ENCODE peak calls at places on chromosomes 5 and 9, in seven cellular contexts. S is esophagus squamous epithelium, X is upper lobe of right lung, W is HEK293T, P is GM12892, T is omental fat pad, I is hypothalamus. A is an unnamed sample.

GRCh38 chr5:154541553-154541952 is 63.5 kb upstream of the HAND1 start:
- DNase-seq in S (no peak), X (no peak), W (peak), P (no peak), T (no peak), I (no peak), A (no peak)

GRCh38 chr5:90000351-90000750 is 409.2 kb downstream of the CETN3 start:
- DNase-seq in S (no peak), X (no peak), W (no peak), P (no peak), T (no peak), I (no peak), A (no peak)

GRCh38 chr5:127683006-127683405 is 20.2 kb upstream of the CCDC192 start:
- DNase-seq in S (no peak), X (no peak), W (no peak), P (no peak), T (no peak), I (no peak), A (no peak)

GRCh38 chr9:78004478-78005229 is 27.0 kb downstream of the GNAQ start:
- DNase-seq in S (no peak), X (no peak), W (peak), P (no peak), T (no peak), I (no peak), A (no peak)

GRCh38 chr9:117034862-117035261 is 347.8 kb downstream of the TRIM32 start:
- DNase-seq in S (no peak), X (no peak), W (peak), P (no peak), T (no peak), I (no peak), A (no peak)

GRCh38 chr9:113520109-113520642 is 56.6 kb downstream of the RGS3 start:
- DNase-seq in S (no peak), X (no peak), W (no peak), P (no peak), T (no peak), I (no peak), A (no peak)

GRCh38 chr5:11048760-11049159 is 287.7 kb upstream of the DAP start:
- DNase-seq in S (no peak), X (no peak), W (no peak), P (no peak), T (no peak), I (no peak), A (no peak)

GRCh38 chr9:128722380-128723351 is 1.3 kb downstream of the ZDHHC12 start:
- DNase-seq in S (no peak), X (no peak), W (no peak), P (no peak), T (no peak), I (no peak), A (no peak)

GRCh38 chr5:149210229-149210628 is 61.4 kb upstream of the AFAP1L1 start:
- DNase-seq in S (no peak), X (no peak), W (no peak), P (no peak), T (no peak), I (no peak), A (no peak)

GRCh38 chr9:98445576-98445975 is 190.1 kb upstream of the TBC1D2 start:
- DNase-seq in S (no peak), X (no peak), W (no peak), P (no peak), T (no peak), I (no peak), A (no peak)

GRCh38 chr5:93274291-93274690 is 306.7 kb downstream of the NR2F1-AS1 start:
- DNase-seq in S (no peak), X (no peak), W (no peak), P (no peak), T (no peak), I (no peak), A (no peak)

GRCh38 chr9:112308576-112308975 is 24.8 kb downstream of the PTBP3 start:
- DNase-seq in S (no peak), X (no peak), W (peak), P (no peak), T (no peak), I (no peak), A (no peak)

GRCh38 chr9:129413537-129414376 is 207.1 kb downstream of the C9orf50 start:
- DNase-seq in S (peak), X (peak), W (peak), P (peak), T (peak), I (peak), A (peak)

GRCh38 chr5:14168139-14168792 is 25.1 kb downstream of the TRIO start:
- DNase-seq in S (no peak), X (no peak), W (no peak), P (no peak), T (no peak), I (no peak), A (no peak)

GRCh38 chr5:56278267-56278826 is 45.2 kb upstream of the ANKRD55 start:
- DNase-seq in S (no peak), X (no peak), W (no peak), P (no peak), T (no peak), I (no peak), A (no peak)

GRCh38 chr5:39414429-39414828 is 10.4 kb downstream of the DAB2 start:
- DNase-seq in S (no peak), X (no peak), W (no peak), P (no peak), T (no peak), I (no peak), A (no peak)